ENCODE peak calls at places on chromosomes 3 and 15, in four cellular contexts. D is T1000, S is fibroblast of pulmonary artery, O is AG04449. W is an unnamed sample.

GRCh38 chr15:84671211-84671610 is 13.2 kb upstream of the NMB start:
- DNase-seq in D (no peak), S (peak; percentile 86), O (peak; percentile 62), W (peak; percentile 58)

GRCh38 chr3:71299160-71299559 is 284.4 kb downstream of the FOXP1 start:
- DNase-seq in D (no peak), S (no peak), O (no peak), W (no peak)

GRCh38 chr3:156648086-156648485 is 26.3 kb upstream of the TIPARP start:
- DNase-seq in D (no peak), S (peak; percentile 81), O (no peak), W (no peak)

GRCh38 chr3:183555541-183556081 is at the start of gene KLHL6:
- DNase-seq in D (no peak), S (peak; percentile 21), O (no peak), W (no peak)

GRCh38 chr15:44537728-44538240 is 837 bp downstream of the EIF3J start:
- DNase-seq in D (no peak), S (peak; percentile 54), O (no peak), W (no peak)

GRCh38 chr3:31197941-31198340 is 303.5 kb upstream of the GADL1 start:
- DNase-seq in D (no peak), S (no peak), O (no peak), W (no peak)

GRCh38 chr3:183341545-183342288 is 86.7 kb downstream of the MCF2L2 start:
- DNase-seq in D (no peak), S (no peak), O (no peak), W (no peak)

GRCh38 chr3:71005797-71006321 is 577.7 kb downstream of the FOXP1 start:
- DNase-seq in D (no peak), S (peak; percentile 41), O (no peak), W (no peak)

GRCh38 chr3:36893137-36893557 is 51.7 kb downstream of the TRANK1 start:
- DNase-seq in D (no peak), S (peak; percentile 91), O (no peak), W (no peak)

GRCh38 chr3:132286035-132286434 is 31.2 kb upstream of the ACP3 start:
- DNase-seq in D (no peak), S (no peak), O (no peak), W (no peak)

GRCh38 chr15:75718326-75718725 is 5.7 kb upstream of the CSPG4 start:
- DNase-seq in D (peak; percentile 43), S (peak; percentile 66), O (no peak), W (no peak)

GRCh38 chr3:15060029-15060428 is 5.1 kb downstream of the MRPS25 start:
- DNase-seq in D (no peak), S (no peak), O (no peak), W (no peak)

GRCh38 chr15:91356083-91356482 is 256.0 kb downstream of the SV2B start:
- DNase-seq in D (no peak), S (no peak), O (no peak), W (no peak)

GRCh38 chr3:4739289-4740236 is 239.7 kb upstream of the BHLHE40 start:
- DNase-seq in D (no peak), S (no peak), O (no peak), W (no peak)

GRCh38 chr3:134029734-134030381 is at the start of gene SLCO2A1:
- DNase-seq in D (peak; percentile 8), S (peak; percentile 38), O (no peak), W (no peak)

GRCh38 chr3:87311309-87311708 is 34.9 kb upstream of the POU1F1 start:
- DNase-seq in D (no peak), S (no peak), O (no peak), W (no peak)

GRCh38 chr15:48940508-48940907 is 23.2 kb downstream of the SHC4 start:
- DNase-seq in D (peak; percentile 34), S (peak; percentile 94), O (peak; percentile 92), W (peak; percentile 92)

GRCh38 chr3:140911822-140912221 is 29.8 kb upstream of the SLC25A36 start:
- DNase-seq in D (no peak), S (no peak), O (no peak), W (no peak)

GRCh38 chr3:63976862-63977180 is 46.5 kb downstream of the PSMD6 start:
- DNase-seq in D (no peak), S (no peak), O (no peak), W (no peak)